ENCODE peak calls at places on chromosomes 6 and 20, in five cellular contexts. R is suprapubic skin, E is sigmoid colon, Y is A549, L is K562. P is an unnamed sample.

GRCh38 chr20:49446808-49447207 is 35.7 kb downstream of the KCNB1 start:
- DNase-seq in R (no peak), E (peak), Y (no peak), L (no peak), P (peak)

GRCh38 chr20:33407251-33407650 is 5.9 kb upstream of the CDK5RAP1 start:
- DNase-seq in R (no peak), E (no peak), Y (no peak), L (no peak), P (no peak)

GRCh38 chr20:51985013-51985415 is 182.7 kb upstream of the SALL4 start:
- DNase-seq in R (no peak), E (no peak), Y (peak), L (no peak), P (no peak)

GRCh38 chr6:46828939-46829338 is 35.8 kb downstream of the MEP1A start:
- DNase-seq in R (no peak), E (no peak), Y (no peak), L (no peak), P (no peak)

GRCh38 chr6:13903399-13903798 is 21.4 kb upstream of the RNF182 start:
- DNase-seq in R (no peak), E (no peak), Y (no peak), L (no peak), P (no peak)

GRCh38 chr20:36501367-36502006 is 39.8 kb upstream of the MYL9 start:
- DNase-seq in R (no peak), E (peak), Y (no peak), L (no peak), P (no peak)

GRCh38 chr20:34318609-34319443 is 15.7 kb upstream of the AHCY start:
- DNase-seq in R (no peak), E (no peak), Y (no peak), L (no peak), P (no peak)

GRCh38 chr6:138600261-138600660 is 101.0 kb upstream of the NHSL1 start:
- DNase-seq in R (no peak), E (no peak), Y (no peak), L (no peak), P (no peak)

GRCh38 chr20:42530855-42531674 is 658.6 kb downstream of the PTPRT start:
- DNase-seq in R (no peak), E (no peak), Y (peak), L (peak), P (no peak)

GRCh38 chr6:1893470-1894130 is 283.9 kb downstream of the FOXC1 start:
- DNase-seq in R (no peak), E (no peak), Y (no peak), L (no peak), P (no peak)

GRCh38 chr6:157173756-157174155 is 149.6 kb downstream of the TMEM242 start:
- DNase-seq in R (no peak), E (no peak), Y (no peak), L (no peak), P (no peak)

GRCh38 chr6:143569035-143569434 is 57.5 kb upstream of the FUCA2 start:
- DNase-seq in R (no peak), E (no peak), Y (no peak), L (no peak), P (no peak)

GRCh38 chr6:108365488-108365887 is 70.6 kb downstream of the AFG1L start:
- DNase-seq in R (no peak), E (no peak), Y (no peak), L (no peak), P (no peak)

GRCh38 chr20:4601630-4602296 is 119.9 kb upstream of the PRND start:
- DNase-seq in R (no peak), E (peak), Y (no peak), L (no peak), P (peak)

GRCh38 chr6:80503660-80504059 is 397.2 kb downstream of the BCKDHB start:
- DNase-seq in R (no peak), E (no peak), Y (no peak), L (no peak), P (no peak)
- TF ChIP-seq EP300 in R (no peak), E (no peak), Y (no peak), L (no peak), P (no peak)

GRCh38 chr6:126174697-126175096 is 165.2 kb upstream of the CENPW start:
- DNase-seq in R (no peak), E (no peak), Y (no peak), L (no peak), P (no peak)

GRCh38 chr6:126170433-126170832 is 169.5 kb upstream of the CENPW start:
- DNase-seq in R (no peak), E (no peak), Y (no peak), L (no peak), P (peak)

GRCh38 chr6:126172151-126172550 is 167.8 kb upstream of the CENPW start:
- DNase-seq in R (no peak), E (no peak), Y (no peak), L (no peak), P (no peak)

GRCh38 chr6:126167726-126168125 is 172.2 kb upstream of the CENPW start:
- DNase-seq in R (no peak), E (no peak), Y (no peak), L (no peak), P (no peak)

GRCh38 chr6:126170875-126171489 is 168.9 kb upstream of the CENPW start:
- DNase-seq in R (no peak), E (no peak), Y (peak), L (no peak), P (peak)
- TF ChIP-seq CTCF in R (no peak), E (peak), Y (peak), L (peak), P (peak)

GRCh38 chr20:62667530-62668440 is 25.5 kb downstream of the SLCO4A1 start:
- DNase-seq in R (no peak), E (no peak), Y (no peak), L (no peak), P (no peak)
- TF ChIP-seq EP300 in R (no peak), E (no peak), Y (no peak), L (no peak), P (no peak)

GRCh38 chr6:24054388-24054787 is 71.6 kb upstream of the NRSN1 start:
- DNase-seq in R (no peak), E (no peak), Y (no peak), L (no peak), P (no peak)
- TF ChIP-seq CTCF in R (no peak), E (no peak), Y (no peak), L (no peak), P (no peak)

DNA sequence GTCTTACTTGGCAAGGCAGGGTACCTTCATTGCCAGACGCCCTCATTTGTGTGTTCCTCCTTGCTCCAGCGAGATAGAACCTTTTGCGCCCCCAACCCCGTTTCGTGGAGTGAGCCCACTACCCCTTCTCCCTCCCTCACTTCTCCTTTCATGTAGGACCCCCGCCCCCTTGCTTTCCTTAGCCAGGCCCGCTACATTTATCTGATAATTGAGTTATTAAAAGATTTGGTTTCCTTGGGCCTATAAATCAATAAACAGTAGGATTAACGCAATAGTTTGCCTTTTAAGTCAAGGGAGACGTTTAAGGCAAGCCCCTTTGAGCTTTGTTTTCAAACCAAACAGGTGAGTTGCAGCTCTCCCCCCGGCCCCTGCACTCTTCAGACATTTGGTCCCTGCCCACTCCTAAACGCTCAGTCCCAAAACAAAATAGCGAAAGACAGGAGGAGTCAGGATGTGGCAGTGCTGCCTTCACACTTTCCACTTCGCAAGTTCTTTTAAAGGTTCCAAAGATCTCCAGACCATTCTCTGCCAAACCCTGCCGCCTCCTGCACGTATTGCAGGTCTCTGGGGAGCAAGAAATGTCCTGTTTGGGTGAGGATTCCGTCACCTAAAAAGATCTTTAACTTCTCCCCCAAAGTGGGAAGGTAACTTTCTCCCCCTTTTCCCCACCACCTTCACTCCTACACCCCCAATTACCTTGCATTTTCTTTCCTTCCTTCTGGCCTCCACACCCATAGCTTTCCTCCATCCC is 27.6 kb downstream of the TFAP2B start:
- DNase-seq in R (no peak), E (no peak), Y (no peak), L (no peak), P (no peak)
- TF ChIP-seq EP300 in R (no peak), E (no peak), Y (no peak), L (no peak), P (no peak)

P was measured in transverse colon.